ENCODE peak calls at places on chromosomes 7 and 10, in ten cellular contexts. S is fibroblast of the aortic adventitia, U is progenitor cell of endocrine pancreas, I is endodermal cell, G is adrenal gland, L is heart right ventricle, N is tibial artery, H is fibroblast of pulmonary artery, A is left lung, R is GM10248. W is an unnamed sample.

GRCh38 chr10:83254698-83255097 is 884.6 kb upstream of the GHITM start:
- DNase-seq in G (no peak), U (no peak), S (no peak), L (no peak), H (no peak), I (no peak), N (no peak), R (no peak), A (no peak), W (no peak)

GRCh38 chr10:14560274-14560673 is 214.4 kb downstream of the FAM107B start:
- DNase-seq in I (peak), S (peak), N (no peak), U (no peak), H (peak), G (no peak), A (peak), R (no peak), L (no peak), W (peak)

GRCh38 chr7:105205592-105206211 is 183.0 kb downstream of the SRPK2 start:
- DNase-seq in I (no peak), N (no peak), U (no peak), A (no peak), G (no peak), S (peak), L (no peak), R (no peak), H (peak), W (no peak)

GRCh38 chr10:102274062-102274461 is 28.7 kb downstream of the GBF1 start:
- DNase-seq in R (no peak), L (no peak), I (no peak), A (no peak), S (no peak), G (no peak), H (no peak), N (no peak), U (no peak), W (no peak)

GRCh38 chr10:106499448-106499847 is 665.1 kb downstream of the SORCS1 start:
- DNase-seq in N (no peak), I (no peak), G (no peak), H (no peak), U (no peak), L (no peak), R (no peak), S (no peak), A (no peak), W (no peak)

GRCh38 chr10:119700321-119700954 is 25.4 kb upstream of the INPP5F start:
- DNase-seq in N (no peak), H (no peak), A (no peak), I (no peak), U (no peak), S (no peak), L (no peak), G (no peak), R (peak), W (no peak)

GRCh38 chr7:155216475-155217272 is 81.0 kb upstream of the INSIG1 start:
- DNase-seq in U (no peak), S (peak), N (peak), H (peak), I (no peak), L (no peak), A (no peak), G (no peak), R (no peak), W (no peak)

GRCh38 chr10:120942806-120943413 is 91.7 kb downstream of the WDR11 start:
- DNase-seq in I (peak), H (peak), A (peak), S (peak), N (peak), R (peak), U (peak), G (peak), L (peak), W (peak)

GRCh38 chr10:117364121-117364960 is 10.9 kb downstream of the PDZD8 start:
- DNase-seq in N (no peak), U (no peak), L (no peak), S (no peak), G (no peak), I (no peak), H (peak), R (no peak), A (no peak), W (peak)

GRCh38 chr7:25911738-25912607 is 240.0 kb upstream of the NFE2L3 start:
- DNase-seq in L (no peak), N (no peak), I (no peak), U (no peak), A (no peak), S (no peak), G (no peak), R (no peak), H (no peak), W (no peak)

GRCh38 chr7:44306608-44307007 is 18.8 kb downstream of the CAMK2B start:
- DNase-seq in A (peak), N (peak), L (no peak), H (no peak), U (no peak), S (no peak), R (peak), I (peak), G (no peak), W (no peak)

GRCh38 chr10:117684673-117685211 is 142.2 kb downstream of the EMX2 start:
- DNase-seq in N (peak), R (peak), L (peak), S (peak), U (no peak), H (no peak), A (no peak), G (peak), I (peak), W (peak)

GRCh38 chr7:37433166-37433565 is 15.5 kb downstream of the ELMO1 start:
- DNase-seq in H (no peak), I (peak), U (no peak), S (no peak), L (no peak), G (no peak), R (no peak), N (no peak), A (no peak), W (peak)

GRCh38 chr10:113183543-113183942 is 233.5 kb downstream of the TCF7L2 start:
- DNase-seq in H (no peak), S (no peak), L (no peak), U (no peak), R (no peak), A (no peak), I (no peak), N (no peak), G (peak), W (no peak)

GRCh38 chr10:101835406-101835805 is 8.2 kb downstream of the KCNIP2 start:
- DNase-seq in U (no peak), N (no peak), I (no peak), A (no peak), R (no peak), G (peak), S (no peak), H (no peak), L (no peak), W (no peak)

GRCh38 chr7:121337398-121337797 is 8.6 kb downstream of the WNT16 start:
- DNase-seq in I (no peak), L (no peak), A (no peak), N (no peak), R (no peak), G (no peak), U (no peak), H (peak), S (peak), W (peak)

GRCh38 chr10:97425964-97426775 is at the start of gene PGAM1:
- DNase-seq in G (peak), H (peak), L (peak), U (peak), I (peak), N (peak), S (peak), A (peak), R (peak), W (peak)

GRCh38 chr10:101110856-101111523 is 20.1 kb upstream of the TLX1 start:
- DNase-seq in L (no peak), I (peak), S (no peak), A (no peak), R (no peak), N (no peak), H (no peak), G (no peak), U (no peak), W (no peak)

GRCh38 chr7:1193593-1194424 is 33.8 kb upstream of the ZFAND2A start:
- DNase-seq in R (no peak), L (peak), S (peak), I (peak), G (peak), U (no peak), N (no peak), A (no peak), H (peak), W (peak)

GRCh38 chr10:31100662-31101061 is 69.0 kb upstream of the ZNF438 start:
- DNase-seq in I (no peak), A (no peak), L (no peak), H (no peak), G (no peak), N (no peak), U (no peak), R (no peak), S (no peak), W (no peak)

GRCh38 chr7:82110146-82110823 is 333.3 kb downstream of the CACNA2D1 start:
- DNase-seq in N (no peak), L (no peak), H (no peak), U (no peak), S (no peak), R (no peak), I (no peak), A (no peak), G (no peak), W (no peak)

GRCh38 chr10:91201213-91201996 is 19.1 kb upstream of the PCGF5 start:
- DNase-seq in S (no peak), A (no peak), N (no peak), H (no peak), U (no peak), I (no peak), R (no peak), L (no peak), G (no peak), W (no peak)

GRCh38 chr7:126698446-126698845 is 554.3 kb downstream of the GRM8 start:
- DNase-seq in H (no peak), R (no peak), A (no peak), S (no peak), N (no peak), G (no peak), I (no peak), U (no peak), L (no peak), W (peak)

GRCh38 chr10:125076891-125077643 is 83.3 kb downstream of the CTBP2 start:
- DNase-seq in U (no peak), H (peak), L (no peak), R (no peak), N (no peak), S (no peak), A (no peak), G (no peak), I (no peak), W (no peak)

GRCh38 chr7:31114593-31115343 is 62.7 kb downstream of the ADCYAP1R1 start:
- DNase-seq in N (no peak), H (peak), L (no peak), G (peak), R (no peak), A (no peak), I (peak), S (peak), U (peak), W (peak)

GRCh38 chr7:64905547-64905946 is 2.5 kb downstream of the ZNF273 start:
- DNase-seq in R (no peak), G (no peak), S (no peak), H (no peak), U (no peak), N (no peak), I (no peak), L (no peak), A (no peak), W (no peak)
- TF ChIP-seq CTCF in R (no peak), G (no peak), S (no peak), H (no peak), U (no peak), N (no peak), I (no peak), L (no peak), A (no peak), W (no peak)

GRCh38 chr7:13803134-13803533 is 186.3 kb downstream of the ETV1 start:
- DNase-seq in S (no peak), L (no peak), G (no peak), H (no peak), I (no peak), U (no peak), N (no peak), A (no peak), R (no peak), W (no peak)
- TF ChIP-seq CTCF in S (no peak), L (no peak), G (no peak), H (no peak), I (no peak), U (no peak), N (no peak), A (no peak), R (no peak), W (no peak)

GRCh38 chr7:43295429-43295828 is 183.0 kb downstream of the HECW1 start:
- DNase-seq in N (no peak), A (no peak), R (no peak), H (no peak), I (peak), U (no peak), S (no peak), G (no peak), L (no peak), W (no peak)

GRCh38 chr7:43294080-43294630 is 181.7 kb downstream of the HECW1 start:
- DNase-seq in U (no peak), L (no peak), S (peak), R (no peak), I (peak), G (peak), H (peak), N (no peak), A (no peak), W (peak)

GRCh38 chr7:43300121-43300520 is 187.7 kb downstream of the HECW1 start:
- DNase-seq in N (no peak), I (no peak), R (no peak), H (no peak), A (no peak), G (no peak), L (no peak), S (no peak), U (no peak), W (no peak)

GRCh38 chr7:43298617-43299016 is 186.2 kb downstream of the HECW1 start:
- DNase-seq in H (no peak), I (no peak), N (no peak), L (no peak), G (no peak), A (no peak), U (no peak), R (no peak), S (no peak), W (no peak)

GRCh38 chr7:43296306-43296705 is 183.9 kb downstream of the HECW1 start:
- DNase-seq in A (no peak), U (no peak), H (no peak), G (no peak), R (no peak), L (no peak), I (peak), S (no peak), N (no peak), W (no peak)
- TF ChIP-seq CTCF in A (no peak), U (no peak), H (no peak), G (no peak), R (no peak), L (no peak), I (peak), S (no peak), N (no peak), W (no peak)

DNA sequence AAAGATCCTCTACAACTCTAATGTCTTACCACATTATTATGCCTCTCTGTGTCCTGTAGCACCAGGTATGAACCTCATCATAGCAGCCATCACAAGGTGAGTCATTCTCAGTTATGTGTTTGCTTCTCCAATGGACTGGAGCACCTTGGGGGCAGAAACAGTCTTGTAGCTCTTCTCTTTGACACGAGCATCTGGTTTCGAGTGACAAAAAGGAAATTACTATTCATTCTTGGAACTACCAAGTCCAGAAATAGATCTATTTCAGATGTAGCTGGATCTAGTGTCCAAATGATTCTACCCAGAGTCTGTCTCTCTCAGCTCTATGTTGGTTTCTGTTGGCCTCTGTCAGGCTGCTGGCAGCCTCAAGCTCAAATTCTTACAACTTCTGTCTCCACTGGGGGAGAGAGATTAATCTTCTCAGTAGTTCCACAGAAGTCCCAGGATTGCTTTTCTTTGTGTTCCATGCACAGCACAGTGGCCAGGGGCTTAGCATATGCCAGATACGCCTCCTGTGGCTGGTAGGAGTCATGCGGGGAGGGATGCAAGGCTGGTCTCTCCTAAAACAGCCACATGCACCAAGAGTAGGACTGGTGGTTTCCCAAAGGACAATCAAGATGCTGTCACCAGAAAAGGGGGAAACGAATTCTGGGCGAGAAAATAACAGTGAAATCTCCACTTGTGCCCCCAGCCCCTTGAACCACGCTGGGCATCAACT is 37.2 kb upstream of the PAPSS2 start:
- DNase-seq in N (no peak), G (no peak), L (no peak), I (peak), R (peak), S (no peak), H (no peak), A (no peak), U (no peak), W (no peak)
- TF ChIP-seq CTCF in N (peak), G (no peak), L (no peak), I (peak), R (no peak), S (peak), H (no peak), A (no peak), U (peak), W (no peak)

GRCh38 chr7:108813247-108814014 is 243.8 kb downstream of the DNAJB9 start:
- DNase-seq in G (no peak), U (no peak), I (no peak), A (no peak), S (no peak), R (no peak), L (no peak), H (no peak), N (no peak), W (no peak)

GRCh38 chr7:108818742-108819141 is 249.1 kb downstream of the DNAJB9 start:
- DNase-seq in I (no peak), H (no peak), R (no peak), U (no peak), G (no peak), A (no peak), S (peak), L (no peak), N (no peak), W (no peak)

DNA sequence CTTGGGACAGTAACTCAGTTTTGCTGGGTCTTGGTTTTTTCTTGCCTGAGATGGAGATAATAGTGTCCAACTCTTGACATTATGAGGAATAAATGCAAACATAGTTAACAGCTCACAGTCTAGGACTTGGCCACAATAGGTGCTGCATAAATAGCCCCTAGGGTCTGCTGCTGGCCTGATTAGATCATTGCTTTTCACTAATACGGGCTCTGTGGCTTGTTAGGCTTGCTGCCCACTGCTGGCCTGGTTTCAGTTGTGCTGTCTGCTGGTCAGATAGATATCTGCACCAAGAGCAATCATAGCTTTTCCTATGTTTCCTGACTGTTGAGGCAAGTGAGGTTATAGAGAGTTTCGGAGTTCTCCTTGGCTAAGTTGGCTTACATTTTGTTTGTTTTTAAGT is 246.1 kb downstream of the DNAJB9 start:
- DNase-seq in R (no peak), S (no peak), A (no peak), L (no peak), U (no peak), H (no peak), I (no peak), G (no peak), N (no peak), W (no peak)
- TF ChIP-seq CTCF in R (no peak), S (no peak), A (no peak), L (no peak), U (no peak), H (no peak), I (peak), G (no peak), N (no peak), W (no peak)

DNA sequence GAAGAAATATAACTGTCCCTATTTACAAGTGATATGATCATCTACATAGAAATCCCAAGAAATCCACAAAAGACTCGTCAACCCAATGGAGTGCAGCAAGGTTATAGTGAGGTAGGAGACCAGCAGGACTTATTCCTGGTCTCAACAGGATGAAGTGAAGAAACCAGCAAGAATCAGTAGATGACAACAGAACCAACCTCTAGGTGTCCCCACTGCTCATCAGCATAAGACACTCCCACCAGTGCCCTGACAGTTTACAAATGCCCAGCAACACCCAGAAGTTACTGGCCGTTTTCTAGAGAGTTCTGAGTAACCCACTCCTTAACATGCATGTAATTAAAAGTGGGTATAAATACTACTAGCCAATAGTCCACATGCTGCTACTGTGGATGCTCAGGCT is 470.5 kb upstream of the LRRTM3 start:
- DNase-seq in N (no peak), R (no peak), S (no peak), U (no peak), A (no peak), L (no peak), I (no peak), H (no peak), G (no peak), W (peak)
- TF ChIP-seq CTCF in N (no peak), R (no peak), S (no peak), U (no peak), A (no peak), L (no peak), I (peak), H (no peak), G (no peak), W (no peak)

GRCh38 chr7:141872931-141873330 is 31.6 kb upstream of the PRSS37 start:
- DNase-seq in A (no peak), N (no peak), S (no peak), G (no peak), I (no peak), U (no peak), H (no peak), R (no peak), L (no peak), W (no peak)
- TF ChIP-seq CTCF in A (no peak), N (no peak), S (no peak), G (no peak), I (no peak), U (no peak), H (no peak), R (no peak), L (no peak), W (no peak)

DNA sequence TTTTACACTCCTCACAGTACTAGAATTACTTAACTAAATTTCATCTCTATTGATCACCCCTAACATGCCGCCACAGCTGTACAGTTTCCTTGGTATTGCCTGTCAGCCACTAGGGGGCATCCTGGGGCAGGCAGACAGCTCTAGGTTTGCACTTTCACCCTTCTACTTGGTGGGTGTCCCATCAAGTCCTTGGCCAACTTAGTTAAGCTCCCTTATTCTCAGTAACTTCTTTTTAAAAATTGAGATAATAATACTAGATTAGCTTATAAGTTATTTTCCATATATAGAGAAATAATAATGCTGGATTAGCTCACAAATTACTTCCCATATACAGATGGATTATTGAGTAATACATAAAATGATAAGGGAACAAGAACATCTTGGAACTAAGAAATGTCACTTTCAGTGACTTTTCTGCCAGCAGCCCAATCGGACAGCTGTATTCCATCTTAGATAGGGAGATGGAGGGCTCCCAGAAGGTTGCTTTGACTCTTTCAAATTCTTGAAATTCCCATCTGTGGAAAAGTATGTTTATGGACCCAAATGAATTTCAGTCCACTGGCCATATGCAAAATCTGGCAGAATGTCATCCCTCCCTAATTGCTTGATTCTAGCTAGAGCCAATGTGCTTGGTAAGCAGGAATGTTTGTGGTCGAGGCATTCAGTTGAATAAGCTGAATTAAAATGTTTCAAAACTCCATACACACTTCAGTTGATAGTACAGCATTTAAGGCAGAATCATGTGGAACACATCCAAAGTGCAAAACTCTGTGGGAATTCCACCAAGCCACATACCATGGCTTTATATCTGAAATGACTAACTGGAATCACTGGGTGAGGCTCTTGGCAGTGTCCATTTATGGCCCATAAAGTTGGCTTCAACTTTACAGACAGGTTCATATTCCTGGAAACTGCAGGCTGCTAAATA is 309.7 kb downstream of the CSTF2T start:
- DNase-seq in N (no peak), U (peak), R (peak), S (peak), H (peak), G (peak), L (peak), A (peak), I (peak), W (peak)
- TF ChIP-seq CTCF in N (peak), U (peak), R (peak), S (peak), H (peak), G (peak), L (peak), A (peak), I (peak), W (peak)